ENCODE peak calls at places on chromosomes 1 and 21, in six cellular contexts. Y is GM23248, W is RWPE2, M is heart right ventricle, Q is uterus, L is fibroblast of lung. U is an unnamed sample. For H3K4me1 and H3K27me3, the result is how much of the 10 kb centered on the place peaks cover.

GRCh38 chr1:66984491-66984890 is 59.7 kb downstream of the MIER1 start:
- DNase-seq in Y (no peak), W (no peak), M (no peak), Q (no peak), L (no peak), U (no peak)

GRCh38 chr1:52554756-52555155 is 1.9 kb upstream of the TUT4 start:
- DNase-seq in Y (peak), W (no peak), M (no peak), Q (no peak), L (peak), U (peak)

GRCh38 chr1:172167801-172168596 is 252.5 kb upstream of the C1orf105 start:
- DNase-seq in Y (peak), W (no peak), M (no peak), Q (no peak), L (peak), U (no peak)

GRCh38 chr1:227789042-227789880 is 26.2 kb upstream of the PRSS38 start:
- DNase-seq in Y (peak), W (no peak), M (no peak), Q (no peak), L (no peak), U (no peak)

GRCh38 chr1:95572962-95573361 is 339.0 kb downstream of the RWDD3 start:
- DNase-seq in Y (no peak), W (no peak), M (no peak), Q (no peak), L (no peak), U (no peak)

GRCh38 chr1:206507395-206508129 is at the start of gene RASSF5:
- DNase-seq in Y (peak), W (peak), M (peak), Q (peak), L (peak), U (peak)

GRCh38 chr1:216809649-216810048 is 86.4 kb upstream of the ESRRG start:
- DNase-seq in Y (no peak), W (no peak), M (no peak), Q (no peak), L (no peak), U (no peak)

GRCh38 chr1:45032833-45033232 is 20.8 kb downstream of the UROD start:
- DNase-seq in Y (no peak), W (no peak), M (no peak), Q (no peak), L (no peak), U (no peak)

GRCh38 chr1:220767312-220768126 is 19.2 kb upstream of the MTARC1 start:
- DNase-seq in Y (peak), W (no peak), M (no peak), Q (no peak), L (no peak), U (no peak)

GRCh38 chr1:72282271-72282656 is at the start of gene NEGR1:
- DNase-seq in Y (peak), W (peak), M (peak), Q (peak), L (peak), U (no peak)

GRCh38 chr1:66607458-66607857 is 73.5 kb downstream of the SGIP1 start:
- DNase-seq in Y (no peak), W (no peak), M (no peak), Q (no peak), L (no peak), U (no peak)

GRCh38 chr1:215704089-215704860 is 137.2 kb downstream of the KCTD3 start:
- DNase-seq in Y (peak), W (no peak), M (no peak), Q (no peak), L (peak), U (no peak)

GRCh38 chr21:46439906-46440305 is 18.8 kb upstream of the DIP2A start:
- DNase-seq in Y (no peak), W (no peak), M (no peak), Q (no peak), L (no peak), U (no peak)

GRCh38 chr1:208242186-208242585 is 2.0 kb downstream of the PLXNA2 start:
- DNase-seq in Y (no peak), W (no peak), M (no peak), Q (no peak), L (no peak), U (no peak)

GRCh38 chr1:39653546-39654031 is 14.1 kb upstream of the HEYL start:
- DNase-seq in Y (peak), W (no peak), M (peak), Q (peak), L (peak), U (peak)

GRCh38 chr1:37691497-37692077 is 729 bp upstream of the CDCA8 start:
- DNase-seq in Y (peak), W (no peak), M (peak), Q (peak), L (peak), U (peak)

GRCh38 chr21:42145569-42146250 is 73.2 kb upstream of the ABCG1 start:
- DNase-seq in Y (peak), W (no peak), M (no peak), Q (peak), L (peak), U (peak)

DNA sequence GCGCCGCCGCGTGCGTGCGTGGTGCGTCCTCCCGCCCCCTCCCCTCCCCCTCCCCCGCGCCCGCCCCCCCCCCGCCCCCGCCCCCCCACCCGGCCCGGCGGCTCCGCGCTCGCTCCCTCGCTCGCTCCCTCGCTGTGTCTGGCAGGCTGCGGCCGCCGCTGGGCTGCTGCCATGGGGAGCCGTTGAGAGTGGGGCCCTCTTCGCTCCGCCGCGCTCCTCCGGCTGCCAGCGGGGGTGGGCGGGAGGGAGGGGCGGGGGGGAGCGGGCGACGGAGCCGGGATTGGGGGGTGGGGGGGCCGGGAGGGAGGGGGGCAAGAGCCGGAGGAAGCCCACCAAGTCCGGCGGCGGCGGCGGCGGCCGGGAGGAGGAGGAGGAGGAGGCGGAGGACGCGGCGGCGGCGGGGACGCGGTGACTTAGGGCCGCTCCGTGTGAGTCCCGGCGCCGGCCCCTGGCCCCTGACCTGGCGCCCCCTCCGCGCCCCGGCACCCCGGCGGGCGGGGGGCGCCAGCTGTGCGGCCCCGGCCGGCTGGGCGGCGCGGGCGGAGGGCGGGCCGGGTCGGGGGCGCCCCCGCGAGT is 2.4 kb upstream of the ZBTB18 start:
- DNase-seq in Y (no peak), W (no peak), M (no peak), Q (no peak), L (no peak), U (no peak)
- H3K27ac ChIP-seq in Y (no peak), W (peak), M (peak), Q (peak), L (no peak), U (no peak)

DNA sequence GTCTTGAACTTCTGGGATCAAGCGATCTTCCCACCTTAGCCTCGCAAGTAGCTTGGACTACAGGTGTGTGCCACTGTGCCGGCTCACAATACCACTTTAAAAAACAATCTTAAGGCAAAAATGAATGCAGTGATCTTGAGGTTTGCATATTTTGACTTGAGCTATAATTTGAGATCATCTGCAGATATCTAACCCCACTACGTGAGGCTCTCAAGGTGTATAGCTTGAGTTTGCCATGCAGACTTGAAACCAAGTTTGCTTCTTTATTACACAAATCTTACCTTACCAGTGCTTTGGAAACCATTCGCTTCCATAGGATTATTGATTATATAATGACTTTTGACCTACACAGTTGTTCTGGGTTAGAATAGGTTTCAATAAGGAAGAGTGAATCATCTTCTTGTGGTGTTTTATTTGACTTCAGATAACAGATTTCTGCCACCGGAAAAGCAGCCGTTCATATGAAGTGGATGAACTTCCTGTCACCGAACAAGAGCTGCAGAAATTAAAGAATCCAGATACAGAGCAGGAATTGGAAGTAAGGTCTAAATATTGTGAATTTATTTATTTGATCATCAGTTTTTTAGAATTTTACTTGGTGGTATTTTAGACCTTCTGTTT is 155.1 kb downstream of the VPS13D start:
- DNase-seq in Y (no peak), W (no peak), M (no peak), Q (no peak), L (no peak), U (no peak)
- H3K4me1 ChIP-seq in Y (under half), W (under half), M (under half), Q (under half), L (under half), U (under half)

GRCh38 chr1:32427264-32427963 is 33.2 kb upstream of the BSDC1 start:
- DNase-seq in Y (no peak), W (no peak), M (no peak), Q (no peak), L (no peak), U (no peak)
- H3K27me3 ChIP-seq in Y (half or more), W (under half), M (under half), Q (under half), L (under half), U (under half)

DNA sequence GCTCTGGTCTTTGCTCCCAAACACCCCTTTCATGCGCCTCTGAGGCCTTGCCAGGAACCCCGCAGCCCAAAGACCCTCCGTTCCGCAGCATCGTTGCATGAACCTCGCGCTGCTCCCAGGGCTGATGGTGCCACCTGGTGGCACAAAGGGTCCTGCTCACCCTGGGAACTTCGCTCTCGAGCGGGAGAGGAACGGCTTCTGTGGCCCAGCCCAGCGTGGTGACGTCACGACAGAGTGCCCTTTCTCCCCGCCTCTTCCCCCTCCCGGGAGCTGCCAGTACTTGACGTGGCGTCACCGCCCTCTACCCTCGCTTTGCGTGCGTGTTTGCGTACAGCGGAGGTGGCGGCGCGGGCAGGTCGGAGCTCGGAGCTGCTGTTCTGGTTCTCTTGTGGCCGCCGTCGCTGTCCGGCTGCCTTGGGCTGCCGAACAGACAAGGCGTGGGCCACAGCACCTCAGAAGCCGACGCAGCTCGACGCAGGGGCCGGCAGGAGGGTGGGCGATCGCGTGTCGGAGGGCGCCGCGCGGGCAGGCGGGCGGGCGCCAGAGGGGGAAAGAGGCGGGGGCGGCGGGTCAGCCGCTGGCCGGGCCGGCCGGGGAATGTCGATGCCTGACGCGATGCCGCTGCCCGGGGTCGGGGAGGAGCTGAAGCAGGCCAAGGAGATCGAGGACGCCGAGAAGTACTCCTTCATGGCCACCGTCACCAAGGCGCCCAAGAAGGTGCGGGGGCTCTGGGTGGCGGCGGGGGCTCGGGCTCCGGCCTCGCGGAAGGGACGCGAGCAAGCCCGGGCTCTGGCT is at the start of gene AHCYL1:
- DNase-seq in Y (peak), W (peak), M (peak), Q (peak), L (peak), U (peak)
- H3K27ac ChIP-seq in Y (peak), W (peak), M (peak), Q (peak), L (peak), U (peak)

U was measured in CD8-positive, alpha-beta memory T cell.